ENCODE peak calls at places on chromosomes 16 and 17, in ten cellular contexts. One of them, this sample, is unnamed.

GRCh38 chr17:74514632-74515035 is 16.6 kb downstream of the CD300LB start:
- DNase-seq in Panc1: no peak
- DNase-seq in ureter: peak
- DNase-seq in stimulated activated CD8-positive, alpha-beta memory T cell treated with anti-CD3 and anti-CD28 coated beads, Interleukin-7, amount 100 ng/mL, for 4 hours: no peak
- DNase-seq in H9: no peak
- DNase-seq in NCI-H2081: peak
- DNase-seq in non-pigmented ciliary epithelial cell: no peak
- DNase-seq in A673: no peak
- DNase-seq in HCEC 1CT: no peak
- DNase-seq in substantia nigra: no peak
- DNase-seq in this sample: no peak

GRCh38 chr17:28982191-28982793 is 23.5 kb downstream of the SEZ6 start:
- DNase-seq in HCEC 1CT: no peak
- DNase-seq in substantia nigra: no peak
- DNase-seq in non-pigmented ciliary epithelial cell: no peak
- DNase-seq in ureter: no peak
- DNase-seq in stimulated activated CD8-positive, alpha-beta memory T cell treated with anti-CD3 and anti-CD28 coated beads, Interleukin-7, amount 100 ng/mL, for 4 hours: peak
- DNase-seq in A673: peak
- DNase-seq in Panc1: no peak
- DNase-seq in NCI-H2081: no peak
- DNase-seq in H9: no peak
- DNase-seq in this sample: no peak

GRCh38 chr17:57906910-57907309 is 48.3 kb downstream of the CUEDC1 start:
- DNase-seq in substantia nigra: peak
- DNase-seq in A673: peak
- DNase-seq in Panc1: no peak
- DNase-seq in stimulated activated CD8-positive, alpha-beta memory T cell treated with anti-CD3 and anti-CD28 coated beads, Interleukin-7, amount 100 ng/mL, for 4 hours: no peak
- DNase-seq in H9: peak
- DNase-seq in NCI-H2081: no peak
- DNase-seq in ureter: no peak
- DNase-seq in HCEC 1CT: peak
- DNase-seq in non-pigmented ciliary epithelial cell: no peak
- DNase-seq in this sample: no peak

GRCh38 chr16:66996324-66996982 is 8.1 kb downstream of the CES4A start:
- DNase-seq in H9: no peak
- DNase-seq in Panc1: no peak
- DNase-seq in A673: no peak
- DNase-seq in non-pigmented ciliary epithelial cell: peak
- DNase-seq in HCEC 1CT: peak
- DNase-seq in NCI-H2081: no peak
- DNase-seq in ureter: peak
- DNase-seq in substantia nigra: peak
- DNase-seq in stimulated activated CD8-positive, alpha-beta memory T cell treated with anti-CD3 and anti-CD28 coated beads, Interleukin-7, amount 100 ng/mL, for 4 hours: no peak
- DNase-seq in this sample: peak

GRCh38 chr16:23382279-23382678 is 70.7 kb downstream of the COG7 start:
- DNase-seq in NCI-H2081: peak
- DNase-seq in ureter: no peak
- DNase-seq in HCEC 1CT: no peak
- DNase-seq in non-pigmented ciliary epithelial cell: no peak
- DNase-seq in stimulated activated CD8-positive, alpha-beta memory T cell treated with anti-CD3 and anti-CD28 coated beads, Interleukin-7, amount 100 ng/mL, for 4 hours: no peak
- DNase-seq in Panc1: no peak
- DNase-seq in A673: no peak
- DNase-seq in substantia nigra: no peak
- DNase-seq in H9: no peak
- DNase-seq in this sample: no peak

GRCh38 chr17:74276051-74276476 is 2.0 kb downstream of the DNAI2 start:
- DNase-seq in A673: no peak
- DNase-seq in NCI-H2081: no peak
- DNase-seq in HCEC 1CT: no peak
- DNase-seq in non-pigmented ciliary epithelial cell: no peak
- DNase-seq in ureter: no peak
- DNase-seq in Panc1: no peak
- DNase-seq in H9: no peak
- DNase-seq in substantia nigra: no peak
- DNase-seq in stimulated activated CD8-positive, alpha-beta memory T cell treated with anti-CD3 and anti-CD28 coated beads, Interleukin-7, amount 100 ng/mL, for 4 hours: no peak
- DNase-seq in this sample: no peak

GRCh38 chr17:41734139-41734948 is at the start of gene HAP1:
- DNase-seq in substantia nigra: no peak
- DNase-seq in NCI-H2081: no peak
- DNase-seq in ureter: no peak
- DNase-seq in A673: peak
- DNase-seq in stimulated activated CD8-positive, alpha-beta memory T cell treated with anti-CD3 and anti-CD28 coated beads, Interleukin-7, amount 100 ng/mL, for 4 hours: no peak
- DNase-seq in H9: peak
- DNase-seq in non-pigmented ciliary epithelial cell: no peak
- DNase-seq in Panc1: no peak
- DNase-seq in HCEC 1CT: no peak
- DNase-seq in this sample: peak

GRCh38 chr16:74999683-75000480 is 1.1 kb downstream of the ZNRF1 start:
- DNase-seq in Panc1: no peak
- DNase-seq in NCI-H2081: peak
- DNase-seq in ureter: peak
- DNase-seq in non-pigmented ciliary epithelial cell: no peak
- DNase-seq in A673: peak
- DNase-seq in HCEC 1CT: peak
- DNase-seq in stimulated activated CD8-positive, alpha-beta memory T cell treated with anti-CD3 and anti-CD28 coated beads, Interleukin-7, amount 100 ng/mL, for 4 hours: peak
- DNase-seq in H9: peak
- DNase-seq in substantia nigra: no peak
- DNase-seq in this sample: no peak

GRCh38 chr16:18811925-18812324 is 10.6 kb upstream of the ARL6IP1 start:
- DNase-seq in non-pigmented ciliary epithelial cell: no peak
- DNase-seq in HCEC 1CT: no peak
- DNase-seq in NCI-H2081: no peak
- DNase-seq in stimulated activated CD8-positive, alpha-beta memory T cell treated with anti-CD3 and anti-CD28 coated beads, Interleukin-7, amount 100 ng/mL, for 4 hours: no peak
- DNase-seq in substantia nigra: no peak
- DNase-seq in A673: no peak
- DNase-seq in H9: no peak
- DNase-seq in ureter: no peak
- DNase-seq in Panc1: no peak
- DNase-seq in this sample: no peak

GRCh38 chr17:78764871-78765270 is 17.2 kb downstream of the CYTH1 start:
- DNase-seq in ureter: no peak
- DNase-seq in A673: no peak
- DNase-seq in Panc1: no peak
- DNase-seq in non-pigmented ciliary epithelial cell: no peak
- DNase-seq in substantia nigra: peak
- DNase-seq in HCEC 1CT: no peak
- DNase-seq in stimulated activated CD8-positive, alpha-beta memory T cell treated with anti-CD3 and anti-CD28 coated beads, Interleukin-7, amount 100 ng/mL, for 4 hours: no peak
- DNase-seq in H9: no peak
- DNase-seq in NCI-H2081: no peak
- DNase-seq in this sample: no peak

GRCh38 chr17:78600181-78600651 is 23.0 kb upstream of the DNAH17 start:
- DNase-seq in HCEC 1CT: no peak
- DNase-seq in A673: no peak
- DNase-seq in non-pigmented ciliary epithelial cell: no peak
- DNase-seq in Panc1: no peak
- DNase-seq in H9: no peak
- DNase-seq in stimulated activated CD8-positive, alpha-beta memory T cell treated with anti-CD3 and anti-CD28 coated beads, Interleukin-7, amount 100 ng/mL, for 4 hours: no peak
- DNase-seq in NCI-H2081: no peak
- DNase-seq in ureter: no peak
- DNase-seq in substantia nigra: no peak
- DNase-seq in this sample: no peak

GRCh38 chr16:75062944-75063444 is 53.6 kb downstream of the LDHD start:
- DNase-seq in NCI-H2081: no peak
- DNase-seq in substantia nigra: no peak
- DNase-seq in non-pigmented ciliary epithelial cell: no peak
- DNase-seq in Panc1: no peak
- DNase-seq in HCEC 1CT: no peak
- DNase-seq in stimulated activated CD8-positive, alpha-beta memory T cell treated with anti-CD3 and anti-CD28 coated beads, Interleukin-7, amount 100 ng/mL, for 4 hours: no peak
- DNase-seq in H9: no peak
- DNase-seq in ureter: no peak
- DNase-seq in A673: no peak
- DNase-seq in this sample: no peak

GRCh38 chr17:44795928-44796327 is 34.2 kb downstream of the GJC1 start:
- DNase-seq in stimulated activated CD8-positive, alpha-beta memory T cell treated with anti-CD3 and anti-CD28 coated beads, Interleukin-7, amount 100 ng/mL, for 4 hours: no peak
- DNase-seq in substantia nigra: no peak
- DNase-seq in non-pigmented ciliary epithelial cell: no peak
- DNase-seq in NCI-H2081: no peak
- DNase-seq in HCEC 1CT: peak
- DNase-seq in H9: no peak
- DNase-seq in ureter: no peak
- DNase-seq in Panc1: no peak
- DNase-seq in A673: no peak
- DNase-seq in this sample: no peak

GRCh38 chr16:66275795-66276428 is 90.6 kb upstream of the CDH5 start:
- DNase-seq in H9: peak
- DNase-seq in NCI-H2081: peak
- DNase-seq in HCEC 1CT: peak
- DNase-seq in stimulated activated CD8-positive, alpha-beta memory T cell treated with anti-CD3 and anti-CD28 coated beads, Interleukin-7, amount 100 ng/mL, for 4 hours: no peak
- DNase-seq in A673: peak
- DNase-seq in substantia nigra: no peak
- DNase-seq in Panc1: peak
- DNase-seq in non-pigmented ciliary epithelial cell: no peak
- DNase-seq in ureter: peak
- DNase-seq in this sample: peak

GRCh38 chr16:907819-908218 is 63.0 kb downstream of the LMF1 start:
- DNase-seq in substantia nigra: peak
- DNase-seq in HCEC 1CT: no peak
- DNase-seq in non-pigmented ciliary epithelial cell: no peak
- DNase-seq in NCI-H2081: peak
- DNase-seq in ureter: no peak
- DNase-seq in stimulated activated CD8-positive, alpha-beta memory T cell treated with anti-CD3 and anti-CD28 coated beads, Interleukin-7, amount 100 ng/mL, for 4 hours: no peak
- DNase-seq in H9: no peak
- DNase-seq in Panc1: no peak
- DNase-seq in A673: no peak
- DNase-seq in this sample: no peak

GRCh38 chr17:76278952-76279741 is 14.0 kb downstream of the UBALD2 start:
- DNase-seq in NCI-H2081: peak
- DNase-seq in substantia nigra: peak
- DNase-seq in Panc1: no peak
- DNase-seq in HCEC 1CT: peak
- DNase-seq in non-pigmented ciliary epithelial cell: no peak
- DNase-seq in ureter: peak
- DNase-seq in stimulated activated CD8-positive, alpha-beta memory T cell treated with anti-CD3 and anti-CD28 coated beads, Interleukin-7, amount 100 ng/mL, for 4 hours: peak
- DNase-seq in H9: peak
- DNase-seq in A673: peak
- DNase-seq in this sample: peak

GRCh38 chr16:6099102-6099501 is 1001.5 kb upstream of the EEF2KMT start:
- DNase-seq in A673: no peak
- DNase-seq in H9: no peak
- DNase-seq in Panc1: no peak
- DNase-seq in stimulated activated CD8-positive, alpha-beta memory T cell treated with anti-CD3 and anti-CD28 coated beads, Interleukin-7, amount 100 ng/mL, for 4 hours: no peak
- DNase-seq in HCEC 1CT: no peak
- DNase-seq in substantia nigra: no peak
- DNase-seq in NCI-H2081: no peak
- DNase-seq in non-pigmented ciliary epithelial cell: no peak
- DNase-seq in ureter: no peak
- DNase-seq in this sample: no peak

GRCh38 chr17:66531826-66532439 is 229.5 kb downstream of the PRKCA start:
- DNase-seq in NCI-H2081: no peak
- DNase-seq in HCEC 1CT: no peak
- DNase-seq in ureter: no peak
- DNase-seq in H9: no peak
- DNase-seq in A673: no peak
- DNase-seq in non-pigmented ciliary epithelial cell: no peak
- DNase-seq in substantia nigra: no peak
- DNase-seq in stimulated activated CD8-positive, alpha-beta memory T cell treated with anti-CD3 and anti-CD28 coated beads, Interleukin-7, amount 100 ng/mL, for 4 hours: no peak
- DNase-seq in Panc1: no peak
- DNase-seq in this sample: peak

GRCh38 chr16:23692190-23692837 is 13.6 kb downstream of the PLK1 start:
- DNase-seq in A673: no peak
- DNase-seq in stimulated activated CD8-positive, alpha-beta memory T cell treated with anti-CD3 and anti-CD28 coated beads, Interleukin-7, amount 100 ng/mL, for 4 hours: no peak
- DNase-seq in substantia nigra: no peak
- DNase-seq in H9: no peak
- DNase-seq in Panc1: no peak
- DNase-seq in NCI-H2081: no peak
- DNase-seq in HCEC 1CT: no peak
- DNase-seq in ureter: no peak
- DNase-seq in non-pigmented ciliary epithelial cell: no peak
- DNase-seq in this sample: no peak

GRCh38 chr16:46428108-46429061 is 192.8 kb downstream of the SHCBP1 start:
- DNase-seq in A673: no peak
- DNase-seq in H9: peak
- DNase-seq in stimulated activated CD8-positive, alpha-beta memory T cell treated with anti-CD3 and anti-CD28 coated beads, Interleukin-7, amount 100 ng/mL, for 4 hours: no peak
- DNase-seq in NCI-H2081: no peak
- DNase-seq in ureter: no peak
- DNase-seq in HCEC 1CT: no peak
- DNase-seq in non-pigmented ciliary epithelial cell: no peak
- DNase-seq in substantia nigra: no peak
- DNase-seq in Panc1: no peak
- DNase-seq in this sample: no peak

GRCh38 chr17:53032861-53033271 is 789.9 kb upstream of the KIF2B start:
- DNase-seq in H9: peak
- DNase-seq in stimulated activated CD8-positive, alpha-beta memory T cell treated with anti-CD3 and anti-CD28 coated beads, Interleukin-7, amount 100 ng/mL, for 4 hours: no peak
- DNase-seq in A673: peak
- DNase-seq in HCEC 1CT: no peak
- DNase-seq in substantia nigra: no peak
- DNase-seq in Panc1: no peak
- DNase-seq in ureter: no peak
- DNase-seq in NCI-H2081: peak
- DNase-seq in non-pigmented ciliary epithelial cell: peak
- DNase-seq in this sample: no peak

GRCh38 chr17:34409352-34409751 is 46.3 kb upstream of the CCL1 start:
- DNase-seq in A673: no peak
- DNase-seq in HCEC 1CT: no peak
- DNase-seq in stimulated activated CD8-positive, alpha-beta memory T cell treated with anti-CD3 and anti-CD28 coated beads, Interleukin-7, amount 100 ng/mL, for 4 hours: no peak
- DNase-seq in substantia nigra: no peak
- DNase-seq in ureter: no peak
- DNase-seq in non-pigmented ciliary epithelial cell: no peak
- DNase-seq in Panc1: no peak
- DNase-seq in H9: no peak
- DNase-seq in NCI-H2081: no peak
- DNase-seq in this sample: no peak

This sample was measured in foreskin fibroblast.